ENCODE peak calls at places on chromosomes 4 and X, in seven cellular contexts. Z is anterior cingulate cortex; J is activated CD8-positive, alpha-beta memory T cell treated with anti-CD3 and anti-CD28 coated beads, Interleukin-2, amount 10 ng/mL, durations not matched to agents 7 days and 5 days; N is ureter; G is pons; L is activated CD4-positive, alpha-beta T cell treated with anti-CD3 and anti-CD28 coated beads, Interleukin-2, amount 50 U/mL, for 1 hour; A is fibroblast of lung. X is an unnamed sample.

GRCh38 chr4:87363552-87363951 is 27.4 kb downstream of the HSD17B11 start:
- DNase-seq in Z (no peak), J (no peak), N (no peak), G (no peak), L (no peak), A (peak), X (no peak)

GRCh38 chrX:72245461-72246089 is 6.7 kb upstream of the ERCC6L start:
- DNase-seq in Z (peak), J (peak), N (peak), G (peak), L (peak), A (peak), X (peak)

GRCh38 chr4:125115476-125115875 is 199.3 kb upstream of the FAT4 start:
- DNase-seq in Z (no peak), J (no peak), N (no peak), G (no peak), L (no peak), A (peak), X (no peak)

GRCh38 chr4:77305766-77306165 is 148.8 kb downstream of the CCNG2 start:
- DNase-seq in Z (no peak), J (no peak), N (no peak), G (no peak), L (no peak), A (no peak), X (no peak)

GRCh38 chr4:24770111-24770584 is 25.2 kb upstream of the SOD3 start:
- DNase-seq in Z (no peak), J (peak), N (no peak), G (no peak), L (no peak), A (peak), X (peak)

GRCh38 chr4:60619531-60620305 is 580.4 kb upstream of the ADGRL3 start:
- DNase-seq in Z (no peak), J (no peak), N (no peak), G (no peak), L (no peak), A (no peak), X (no peak)

GRCh38 chr4:55216871-55217635 is 91.7 kb upstream of the KDR start:
- DNase-seq in Z (no peak), J (no peak), N (no peak), G (no peak), L (no peak), A (no peak), X (peak)

GRCh38 chrX:105872921-105873320 is 50.6 kb downstream of the NRK start:
- DNase-seq in Z (no peak), J (no peak), N (no peak), G (no peak), L (no peak), A (peak), X (no peak)

GRCh38 chrX:11890843-11891514 is 132.9 kb downstream of the MSL3 start:
- DNase-seq in Z (peak), J (no peak), N (no peak), G (peak), L (no peak), A (peak), X (no peak)

GRCh38 chr4:2364654-2365053 is 53.8 kb downstream of the ZFYVE28 start:
- DNase-seq in Z (no peak), J (peak), N (no peak), G (no peak), L (peak), A (peak), X (no peak)

GRCh38 chr4:127623755-127624087 is 9.0 kb upstream of the INTU start:
- DNase-seq in Z (peak), J (no peak), N (no peak), G (no peak), L (no peak), A (peak), X (peak)

X was measured in mesenchymal stem cell.